ENCODE peak calls at places on chromosome 5, in eight cellular contexts. N, E, Q, A, V, O, M and D are unnamed samples.

GRCh38 chr5:85049020-85049419 is 664.3 kb upstream of the EDIL3 start:
- DNase-seq in N (no peak), E (peak), Q (peak), A (no peak), V (no peak), O (no peak), M (no peak), D (no peak)

GRCh38 chr5:40628428-40628827 is 51.3 kb upstream of the PTGER4 start:
- DNase-seq in N (no peak), E (no peak), Q (no peak), A (no peak), V (no peak), O (no peak), M (no peak), D (no peak)

GRCh38 chr5:55480781-55481180 is 54.0 kb downstream of the PLPP1 start:
- DNase-seq in N (no peak), E (no peak), Q (no peak), A (no peak), V (no peak), O (no peak), M (no peak), D (no peak)

GRCh38 chr5:158860706-158861105 is 239.0 kb downstream of the EBF1 start:
- DNase-seq in N (no peak), E (no peak), Q (no peak), A (no peak), V (no peak), O (no peak), M (no peak), D (no peak)

GRCh38 chr5:14036514-14036913 is 92.0 kb upstream of the DNAH5 start:
- DNase-seq in N (no peak), E (no peak), Q (no peak), A (no peak), V (no peak), O (no peak), M (no peak), D (no peak)

GRCh38 chr5:157917909-157918809 is 59.2 kb upstream of the CLINT1 start:
- DNase-seq in N (no peak), E (peak), Q (peak), A (peak), V (peak), O (peak), M (peak), D (peak)

GRCh38 chr5:153953411-153953810 is 85.3 kb downstream of the FAM114A2 start:
- DNase-seq in N (no peak), E (no peak), Q (no peak), A (no peak), V (no peak), O (no peak), M (no peak), D (no peak)

GRCh38 chr5:129460121-129460950 is at the start of gene ADAMTS19:
- DNase-seq in N (peak), E (no peak), Q (peak), A (no peak), V (no peak), O (no peak), M (no peak), D (no peak)